ENCODE peak calls at places on chromosomes 12 and 14, in five cellular contexts. F is tibial artery, A is dorsolateral prefrontal cortex, U is tibial nerve, D is endothelial cell of umbilical vein. Y is an unnamed sample.

GRCh38 chr12:29961231-29961630 is 177.5 kb upstream of the TMTC1 start:
- DNase-seq in F (no peak), A (no peak), U (no peak), D (no peak), Y (no peak)

GRCh38 chr12:44976246-44976645 is 74.7 kb downstream of the DBX2 start:
- DNase-seq in F (no peak), A (no peak), U (no peak), D (no peak), Y (no peak)

GRCh38 chr12:57240926-57241555 is 9.9 kb downstream of the STAC3 start:
- DNase-seq in F (no peak), A (no peak), U (no peak), D (no peak), Y (peak)

GRCh38 chr12:48776956-48777355 is 11.9 kb downstream of the ADCY6 start:
- DNase-seq in F (no peak), A (no peak), U (no peak), D (no peak), Y (no peak)

GRCh38 chr14:105096206-105096875 is 31.1 kb upstream of the GPR132 start:
- DNase-seq in F (no peak), A (no peak), U (no peak), D (no peak), Y (no peak)

GRCh38 chr14:101322223-101322622 is 239.1 kb upstream of the DIO3 start:
- DNase-seq in F (no peak), A (no peak), U (no peak), D (no peak), Y (no peak)

GRCh38 chr14:97705107-97705506 is 907.9 kb downstream of the VRK1 start:
- DNase-seq in F (no peak), A (no peak), U (no peak), D (no peak), Y (no peak)

GRCh38 chr14:93103392-93104080 is 12.2 kb downstream of the ITPK1 start:
- DNase-seq in F (no peak), A (no peak), U (no peak), D (no peak), Y (no peak)

GRCh38 chr14:53964249-53964648 is 7.6 kb upstream of the BMP4 start:
- DNase-seq in F (no peak), A (no peak), U (no peak), D (peak), Y (no peak)

GRCh38 chr14:102540310-102541028 is 30.9 kb upstream of the ANKRD9 start:
- DNase-seq in F (no peak), A (no peak), U (no peak), D (no peak), Y (peak)

GRCh38 chr12:106760184-106760531 is 14.3 kb upstream of the RIC8B start:
- DNase-seq in F (no peak), A (no peak), U (no peak), D (no peak), Y (no peak)

GRCh38 chr12:14893471-14894250 is 8.0 kb upstream of the MGP start:
- DNase-seq in F (peak), A (no peak), U (peak), D (peak), Y (no peak)

GRCh38 chr12:127516467-127516866 is 750.5 kb upstream of the TMEM132C start:
- DNase-seq in F (no peak), A (no peak), U (no peak), D (no peak), Y (no peak)

GRCh38 chr12:70508178-70508577 is 129.1 kb downstream of the PTPRB start:
- DNase-seq in F (no peak), A (no peak), U (no peak), D (peak), Y (no peak)

GRCh38 chr12:402127-402456 is 648 bp downstream of the CCDC77 start:
- DNase-seq in F (no peak), A (no peak), U (no peak), D (peak), Y (peak)

GRCh38 chr14:71166434-71166833 is 259.2 kb downstream of the PCNX1 start:
- DNase-seq in F (no peak), A (no peak), U (peak), D (peak), Y (peak)

DNA sequence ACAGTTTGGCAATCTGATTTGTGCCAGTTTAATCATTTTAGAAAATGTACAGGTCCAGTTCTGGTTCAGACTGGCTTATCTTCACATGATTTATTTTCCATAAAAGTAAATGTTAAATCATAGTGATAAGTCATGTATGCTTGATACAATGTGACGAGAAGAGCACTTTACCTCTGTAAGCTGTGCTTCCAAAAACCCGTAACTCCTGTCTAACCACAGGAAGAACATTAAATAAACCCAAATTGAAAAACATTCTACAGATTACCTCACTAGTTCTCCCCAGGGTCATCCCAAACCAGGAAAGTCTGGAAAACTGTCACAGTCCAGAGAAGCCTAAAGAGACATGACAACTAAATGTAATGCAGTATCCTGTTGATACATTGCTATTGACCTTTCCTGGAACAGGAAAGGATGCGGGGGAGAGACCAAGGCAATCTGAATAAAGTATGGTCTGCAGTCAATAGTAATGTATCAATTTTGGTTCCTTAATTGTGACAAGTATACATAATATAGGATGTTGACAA is 32.5 kb upstream of the DUSP6 start:
- DNase-seq in F (no peak), A (no peak), U (no peak), D (no peak), Y (no peak)
- H3K4me3 ChIP-seq in F (no peak), A (no peak), U (no peak), D (no peak), Y (no peak)

GRCh38 chr14:74906923-74907620 is 16.0 kb downstream of the RPS6KL1 start:
- DNase-seq in F (no peak), A (no peak), U (no peak), D (no peak), Y (no peak)
- TF ChIP-seq CTCF in F (no peak), A (no peak), U (no peak), D (peak), Y (peak)

GRCh38 chr14:79411403-79412174 is 799.7 kb downstream of the DIO2 start:
- DNase-seq in F (no peak), A (no peak), U (no peak), D (peak), Y (peak)
- H3K4me3 ChIP-seq in F (no peak), A (no peak), U (no peak), D (no peak), Y (no peak)

GRCh38 chr14:67734675-67735074 is 33.0 kb downstream of the RDH12 start:
- DNase-seq in F (no peak), A (no peak), U (no peak), D (peak), Y (no peak)
- TF ChIP-seq CTCF in F (no peak), A (no peak), U (no peak), D (no peak), Y (no peak)

GRCh38 chr12:122981587-122982493 is 1.4 kb downstream of the ARL6IP4 start:
- DNase-seq in F (no peak), A (no peak), U (no peak), D (no peak), Y (no peak)

GRCh38 chr12:122982963-122983788 is 2.7 kb downstream of the ARL6IP4 start:
- DNase-seq in F (peak), A (no peak), U (no peak), D (no peak), Y (no peak)

GRCh38 chr12:122983789-122984515 is 3.5 kb downstream of the ARL6IP4 start:
- DNase-seq in F (no peak), A (no peak), U (no peak), D (peak), Y (no peak)

GRCh38 chr12:122981036-122981471 is 573 bp downstream of the ARL6IP4 start:
- DNase-seq in F (no peak), A (no peak), U (no peak), D (peak), Y (peak)

GRCh38 chr12:122982494-122982850 is 2.0 kb downstream of the ARL6IP4 start:
- DNase-seq in F (no peak), A (no peak), U (no peak), D (no peak), Y (no peak)
- H3K4me3 ChIP-seq in F (peak), A (peak), U (peak), D (no peak), Y (no peak)

Y was measured in epithelial cell of esophagus.